ENCODE peak calls at places on chromosomes 6 and 20, in ten cellular contexts. N is CD8-positive, alpha-beta memory T cell; B is right lobe of liver; Q is cardiac septum; M is endothelial cell; P is ACHN; R is activated CD4-positive, alpha-beta T cell treated with anti-CD3 and anti-CD28 coated beads, Interleukin-2, amount 50 U/mL, for 1 hour; H is stromal cell of bone marrow; T is EH; G is right cardiac atrium. F is an unnamed sample.

GRCh38 chr6:56370591-56371198 is 123.3 kb upstream of the COL21A1 start:
- DNase-seq in G (no peak), M (no peak), P (peak), R (no peak), B (no peak), H (peak), N (no peak), Q (no peak), T (peak), F (peak)

GRCh38 chr6:166940643-166941068 is 15.7 kb downstream of the RNASET2 start:
- DNase-seq in M (no peak), T (peak), H (no peak), N (no peak), Q (no peak), R (no peak), B (no peak), P (peak), G (no peak), F (no peak)

GRCh38 chr20:53748176-53748575 is 154.5 kb upstream of the ZNF217 start:
- DNase-seq in Q (no peak), G (no peak), T (no peak), M (no peak), R (no peak), N (no peak), B (no peak), H (no peak), P (peak), F (no peak)

GRCh38 chr20:52754366-52754765 is 217.8 kb upstream of the TSHZ2 start:
- DNase-seq in H (peak), R (no peak), T (no peak), Q (no peak), M (no peak), G (no peak), B (no peak), P (no peak), N (no peak), F (no peak)

GRCh38 chr6:100309174-100309573 is 155.5 kb downstream of the SIM1 start:
- DNase-seq in M (no peak), N (no peak), P (no peak), G (no peak), B (no peak), H (no peak), T (no peak), R (no peak), Q (no peak), F (no peak)

GRCh38 chr6:42482126-42482525 is 30.4 kb upstream of the TRERF1 start:
- DNase-seq in M (no peak), Q (no peak), N (no peak), T (no peak), H (no peak), R (no peak), P (no peak), G (no peak), B (no peak), F (peak)

GRCh38 chr20:48632017-48632824 is 195.6 kb downstream of the PREX1 start:
- DNase-seq in N (no peak), Q (no peak), M (no peak), T (no peak), P (no peak), H (no peak), G (no peak), B (peak), R (no peak), F (no peak)

GRCh38 chr20:46188866-46189265 is 70.8 kb downstream of the CD40 start:
- DNase-seq in Q (no peak), T (no peak), M (no peak), P (no peak), B (no peak), G (no peak), N (no peak), R (no peak), H (no peak), F (no peak)

GRCh38 chr20:5715068-5715841 is 34.9 kb upstream of the SHLD1 start:
- DNase-seq in P (no peak), M (no peak), Q (no peak), N (no peak), B (no peak), H (no peak), R (no peak), G (no peak), T (no peak), F (no peak)

GRCh38 chr6:13395272-13396237 is 67.2 kb upstream of the TBC1D7 start:
- DNase-seq in H (peak), Q (no peak), P (peak), G (peak), M (no peak), T (peak), N (no peak), B (peak), R (no peak), F (no peak)

GRCh38 chr6:30154709-30155521 is 6.1 kb downstream of the TRIM10 start:
- DNase-seq in P (peak), N (no peak), B (no peak), H (peak), R (no peak), G (no peak), T (peak), Q (no peak), M (no peak), F (no peak)

GRCh38 chr6:136129365-136129764 is 120.7 kb downstream of the MTFR2 start:
- DNase-seq in T (peak), R (no peak), N (no peak), H (no peak), Q (no peak), M (no peak), B (no peak), G (peak), P (no peak), F (no peak)

GRCh38 chr20:6140947-6141346 is 18.1 kb upstream of the FERMT1 start:
- DNase-seq in G (no peak), P (peak), H (no peak), R (no peak), M (no peak), Q (no peak), N (no peak), T (peak), B (no peak), F (no peak)

GRCh38 chr20:64115171-64115911 is 8.0 kb upstream of the NPBWR2 start:
- DNase-seq in T (no peak), M (no peak), H (no peak), Q (peak), P (no peak), G (peak), N (no peak), B (peak), R (no peak), F (no peak)